ENCODE peak calls at places on chromosomes 3 and 15, in seven cellular contexts. F is HS-27A; M is AG09309; W is pulmonary artery endothelial cell; O is choroid plexus epithelial cell; P is activated naive CD4-positive, alpha-beta T cell treated with Interleukin-2 at 50 U/mL for 16 hours; X is mammary epithelial cell. V is an unnamed sample.

GRCh38 chr3:140421884-140422283 is 256.0 kb upstream of the TRIM42 start:
- DNase-seq in F (no peak), W (no peak), M (no peak), P (no peak), X (peak), O (no peak), V (no peak)

GRCh38 chr15:55786341-55786740 is 43.4 kb upstream of the PRTG start:
- DNase-seq in F (no peak), W (no peak), P (no peak), O (no peak), X (no peak), M (no peak), V (no peak)

GRCh38 chr15:31867536-31868442 is 162.5 kb upstream of the CHRNA7 start:
- DNase-seq in M (no peak), W (no peak), P (peak), F (no peak), X (peak), O (peak), V (peak)

GRCh38 chr15:57456559-57456958 is 80.3 kb downstream of the CGNL1 start:
- DNase-seq in P (no peak), O (no peak), M (no peak), F (no peak), X (no peak), W (no peak), V (no peak)

GRCh38 chr15:74958320-74958907 is 1.8 kb upstream of the RPP25 start:
- DNase-seq in M (no peak), X (no peak), W (no peak), P (no peak), O (no peak), F (no peak), V (no peak)

GRCh38 chr15:48899793-48900192 is 21.9 kb downstream of the EID1 start:
- DNase-seq in P (no peak), W (no peak), O (no peak), F (no peak), M (no peak), X (peak), V (no peak)

GRCh38 chr3:52039846-52040245 is 16.5 kb downstream of the DUSP7 start:
- DNase-seq in F (no peak), W (no peak), X (peak), O (no peak), M (no peak), P (no peak), V (no peak)

GRCh38 chr15:65804252-65804931 is 12.3 kb upstream of the DENND4A start:
- DNase-seq in X (no peak), F (no peak), W (no peak), M (peak), P (no peak), O (peak), V (no peak)

GRCh38 chr3:59611649-59612431 is 562.0 kb upstream of the CFAP20DC start:
- DNase-seq in M (no peak), O (no peak), F (no peak), P (no peak), X (no peak), W (no peak), V (no peak)

GRCh38 chr3:19947549-19948071 is 713 bp downstream of the RAB5A start:
- DNase-seq in W (no peak), O (peak), P (peak), M (no peak), F (peak), X (peak), V (peak)

GRCh38 chr3:98824256-98824655 is 61.1 kb downstream of the ST3GAL6 start:
- DNase-seq in O (peak), X (no peak), W (no peak), M (no peak), F (no peak), P (no peak), V (no peak)